ENCODE peak calls at places on chromosomes 5 and 9, in seven cellular contexts. W, U, J, V, Q, T and H are unnamed samples.

GRCh38 chr5:36273809-36274526 is 27.7 kb downstream of the RANBP3L start:
- DNase-seq in V (no peak), U (no peak), Q (no peak), T (no peak), W (peak; percentile 17), J (no peak), H (no peak)

GRCh38 chr5:27561408-27561807 is 523.0 kb upstream of the CDH9 start:
- DNase-seq in W (no peak), U (no peak), Q (no peak), V (no peak), J (no peak), T (no peak), H (no peak)

GRCh38 chr5:523658-524441 is 399 bp downstream of the SLC9A3 start:
- DNase-seq in T (no peak), V (no peak), Q (no peak), W (no peak), J (no peak), U (no peak), H (no peak)

GRCh38 chr5:142839711-142840441 is 69.7 kb downstream of the ARHGAP26 start:
- DNase-seq in T (no peak), U (peak; percentile 50), V (no peak), W (no peak), J (peak; percentile 83), Q (peak; percentile 30), H (no peak)

GRCh38 chr9:20811872-20812271 is 127.8 kb downstream of the FOCAD start:
- DNase-seq in T (no peak), Q (no peak), V (no peak), W (no peak), U (no peak), J (peak; percentile 28), H (no peak)

GRCh38 chr5:129966071-129966470 is 61.8 kb downstream of the CHSY3 start:
- DNase-seq in T (no peak), W (no peak), U (no peak), Q (no peak), V (no peak), J (no peak), H (no peak)

GRCh38 chr9:98890256-98890655 is 53.5 kb upstream of the COL15A1 start:
- DNase-seq in U (no peak), V (no peak), Q (no peak), W (no peak), T (no peak), J (no peak), H (peak; percentile 1)

GRCh38 chr5:172855597-172856292 is 21.7 kb downstream of the ERGIC1 start:
- DNase-seq in U (no peak), Q (no peak), T (no peak), V (no peak), W (no peak), J (no peak), H (no peak)

GRCh38 chr5:96111080-96111756 is 149.6 kb upstream of the ELL2 start:
- DNase-seq in J (no peak), W (no peak), U (no peak), V (no peak), T (no peak), Q (no peak), H (no peak)

GRCh38 chr9:79651251-79651795 is 79.6 kb downstream of the TLE4 start:
- DNase-seq in Q (no peak), U (no peak), J (peak; percentile 7), W (peak; percentile 74), T (no peak), V (no peak), H (no peak)

GRCh38 chr9:81687521-81688261 is 1.7 kb downstream of the TLE1 start:
- DNase-seq in W (no peak), J (peak; percentile 33), Q (no peak), V (no peak), U (no peak), T (peak; percentile 11), H (no peak)

GRCh38 chr5:141349917-141350619 is at the start of gene PCDHGB1:
- DNase-seq in Q (peak; percentile 42), T (no peak), V (peak; percentile 55), W (no peak), J (peak; percentile 59), U (no peak), H (no peak)

GRCh38 chr5:104172976-104173375 is 610.4 kb upstream of the NUDT12 start:
- DNase-seq in J (no peak), Q (no peak), V (no peak), W (no peak), T (no peak), U (no peak), H (no peak)

GRCh38 chr9:125440411-125440810 is 178.8 kb downstream of the GAPVD1 start:
- DNase-seq in Q (no peak), J (no peak), W (no peak), U (no peak), V (no peak), T (no peak), H (no peak)

GRCh38 chr5:172720655-172721054 is 50.3 kb downstream of the DUSP1 start:
- DNase-seq in U (no peak), J (no peak), Q (no peak), W (no peak), V (no peak), T (no peak), H (no peak)

GRCh38 chr5:74483001-74483400 is 157.5 kb downstream of the ENC1 start:
- DNase-seq in Q (no peak), U (no peak), V (no peak), T (no peak), W (no peak), J (no peak), H (no peak)

GRCh38 chr5:172123269-172123692 is 64.7 kb downstream of the STK10 start:
- DNase-seq in U (peak; percentile 48), V (no peak), J (peak; percentile 86), T (no peak), Q (peak; percentile 85), W (no peak), H (no peak)

GRCh38 chr9:133683494-133684460 is 47.6 kb downstream of the DBH start:
- DNase-seq in Q (no peak), W (no peak), V (no peak), T (peak; percentile 53), U (no peak), J (peak; percentile 66), H (peak; percentile 66)

GRCh38 chr5:133063965-133064364 is 12.2 kb downstream of the HSPA4 start:
- DNase-seq in J (no peak), T (no peak), U (no peak), W (no peak), V (no peak), Q (no peak), H (no peak)

GRCh38 chr5:22044229-22044628 is 808.9 kb downstream of the CDH12 start:
- DNase-seq in T (no peak), Q (no peak), W (peak; percentile 5), V (no peak), J (no peak), U (no peak), H (no peak)

GRCh38 chr9:89892053-89892419 is 287.2 kb downstream of the GADD45G start:
- DNase-seq in U (peak; percentile 20), T (no peak), V (no peak), Q (no peak), W (no peak), J (peak; percentile 41), H (no peak)

GRCh38 chr9:90064248-90064647 is 459.4 kb downstream of the GADD45G start:
- DNase-seq in J (no peak), W (no peak), U (no peak), T (no peak), Q (no peak), V (no peak), H (no peak)